ENCODE peak calls at places on chromosomes 16 and 17, in six cellular contexts. I, Z, Q, V, M and T are unnamed samples. For H3K4me1, the result is how much of the 10 kb centered on the place peaks cover.

GRCh38 chr17:78787444-78787843 is 5.4 kb upstream of the CYTH1 start:
- DNase-seq in Q (peak), I (no peak), V (peak), M (no peak), Z (no peak), T (peak)

GRCh38 chr16:4520913-4521312 is 17.7 kb downstream of the CDIP1 start:
- DNase-seq in V (no peak), Z (no peak), M (no peak), I (no peak), Q (no peak), T (no peak)

GRCh38 chr17:14950216-14950615 is 314.9 kb downstream of the PMP22 start:
- DNase-seq in M (no peak), I (no peak), V (no peak), Q (no peak), Z (no peak), T (no peak)

GRCh38 chr17:83193336-83194188 is 114.2 kb downstream of the METRNL start:
- DNase-seq in Q (peak), I (peak), M (no peak), Z (peak), V (peak), T (peak)

GRCh38 chr17:82436601-82437324 is 13.8 kb downstream of the CYBC1 start:
- DNase-seq in V (no peak), Q (no peak), I (no peak), M (no peak), Z (no peak), T (no peak)

GRCh38 chr16:56368545-56368944 is 56.8 kb downstream of the AMFR start:
- DNase-seq in Z (no peak), Q (no peak), M (no peak), V (no peak), I (no peak), T (no peak)

GRCh38 chr17:56499799-56500388 is 93.6 kb upstream of the NOG start:
- DNase-seq in Z (no peak), I (no peak), M (peak), V (peak), Q (peak), T (peak)

GRCh38 chr17:75817571-75817970 is 26.6 kb downstream of the UNC13D start:
- DNase-seq in I (no peak), Q (no peak), M (no peak), Z (no peak), V (no peak), T (no peak)

GRCh38 chr16:68452176-68452575 is 3.9 kb upstream of the SMPD3 start:
- DNase-seq in V (no peak), M (no peak), Z (no peak), Q (peak), I (no peak), T (no peak)

GRCh38 chr16:60120586-60120985 is 1386.5 kb upstream of the GOT2 start:
- DNase-seq in Z (no peak), I (no peak), M (no peak), V (no peak), Q (no peak), T (no peak)

GRCh38 chr16:89575247-89576172 is at the start of gene CPNE7:
- DNase-seq in I (no peak), Q (no peak), M (no peak), V (no peak), Z (no peak), T (no peak)

GRCh38 chr17:50620237-50620636 is 14.4 kb upstream of the ABCC3 start:
- DNase-seq in V (no peak), Q (no peak), Z (no peak), M (no peak), I (no peak), T (no peak)

GRCh38 chr16:80317132-80318098 is 223.4 kb upstream of the DYNLRB2 start:
- DNase-seq in V (no peak), Q (peak), Z (no peak), I (no peak), M (no peak), T (no peak)

GRCh38 chr17:82065638-82066303 is at the start of gene DUS1L:
- DNase-seq in Q (peak), I (peak), M (peak), Z (peak), V (peak), T (peak)

GRCh38 chr17:35730400-35731005 is 936 bp upstream of the RASL10B start:
- DNase-seq in V (no peak), M (no peak), I (no peak), Z (no peak), Q (no peak), T (no peak)

GRCh38 chr16:21685034-21685455 is 21.3 kb downstream of the OTOA start:
- DNase-seq in M (no peak), Q (no peak), V (no peak), I (no peak), Z (no peak), T (no peak)

GRCh38 chr17:11768981-11769380 is 170.7 kb downstream of the DNAH9 start:
- DNase-seq in V (no peak), M (no peak), Q (no peak), I (no peak), Z (no peak), T (no peak)

GRCh38 chr16:68287276-68288251 is 23.2 kb downstream of the SLC7A6OS start:
- DNase-seq in Z (peak), V (no peak), Q (peak), I (peak), M (no peak), T (no peak)

GRCh38 chr17:64507418-64507766 is 615 bp downstream of the CEP95 start:
- DNase-seq in M (peak), Q (peak), V (peak), Z (no peak), I (no peak), T (peak)

GRCh38 chr17:15648384-15648783 is 28.9 kb upstream of the FBXW10B start:
- DNase-seq in Q (no peak), Z (no peak), I (no peak), V (no peak), M (no peak), T (no peak)

GRCh38 chr17:79617740-79618382 is 7.0 kb upstream of the RBFOX3 start:
- DNase-seq in Z (no peak), V (no peak), I (no peak), Q (no peak), M (no peak), T (no peak)

GRCh38 chr17:31513731-31514427 is 122.4 kb downstream of the RAB11FIP4 start:
- DNase-seq in I (no peak), M (no peak), V (no peak), Q (no peak), Z (no peak), T (no peak)

GRCh38 chr17:80023261-80024205 is 12.1 kb downstream of the TBC1D16 start:
- DNase-seq in I (no peak), M (no peak), Q (no peak), V (no peak), Z (peak), T (no peak)

GRCh38 chr16:27434141-27435051 is 32.4 kb downstream of the IL21R start:
- DNase-seq in I (peak), Q (no peak), Z (no peak), M (no peak), V (no peak), T (no peak)

GRCh38 chr17:78924481-78925151 is 571 bp downstream of the TIMP2 start:
- DNase-seq in Z (peak), V (peak), M (no peak), I (no peak), Q (peak), T (no peak)

GRCh38 chr16:81804134-81804610 is 25.1 kb downstream of the PLCG2 start:
- DNase-seq in M (no peak), V (no peak), Q (no peak), Z (no peak), I (no peak), T (peak)
- H3K4me1 ChIP-seq in M (under half), V (under half), Q (under half), Z (under half), I (under half), T (half or more)

DNA sequence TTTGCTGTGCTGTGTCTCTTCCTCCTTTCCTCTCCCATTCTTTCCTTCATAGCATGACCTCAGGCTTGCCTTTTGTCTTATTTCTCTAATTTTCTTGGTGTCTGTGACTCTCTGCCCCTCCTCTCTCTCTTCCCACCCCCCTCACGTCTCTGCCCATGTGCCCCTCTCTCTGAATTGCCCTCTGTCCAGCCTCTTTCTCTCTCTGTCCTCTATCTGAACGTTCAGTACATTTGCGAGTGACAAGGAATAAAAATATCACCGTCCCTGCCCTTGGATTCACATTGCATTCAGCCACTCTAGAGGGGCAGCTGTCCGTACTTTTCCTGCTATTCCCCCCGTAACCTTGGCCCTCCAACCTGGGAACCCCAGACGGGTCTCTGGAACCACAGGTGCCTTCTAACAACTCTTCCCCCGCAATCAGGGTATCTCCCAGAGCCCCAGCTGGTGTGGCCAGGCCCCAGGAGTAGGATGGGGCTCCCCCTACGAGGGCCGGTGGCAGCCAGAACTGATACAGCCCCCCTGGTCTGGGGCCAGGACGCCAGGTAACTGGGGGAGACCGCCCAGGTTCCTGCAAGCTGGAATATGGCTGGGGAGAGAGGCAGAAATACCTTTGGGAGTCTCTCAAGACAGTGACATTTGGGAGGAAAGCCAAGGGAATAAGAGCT is 1.8 kb downstream of the KIF1C start:
- DNase-seq in Z (no peak), Q (no peak), V (no peak), I (no peak), M (no peak), T (no peak)
- H3K4me1 ChIP-seq in Z (under half), Q (under half), V (under half), I (under half), M (under half), T (under half)

GRCh38 chr17:69320210-69320907 is 6.6 kb downstream of the ABCA5 start:
- DNase-seq in I (no peak), Z (no peak), V (no peak), Q (peak), M (no peak), T (no peak)
- H3K4me1 ChIP-seq in I (under half), Z (under half), V (under half), Q (under half), M (under half), T (under half)

DNA sequence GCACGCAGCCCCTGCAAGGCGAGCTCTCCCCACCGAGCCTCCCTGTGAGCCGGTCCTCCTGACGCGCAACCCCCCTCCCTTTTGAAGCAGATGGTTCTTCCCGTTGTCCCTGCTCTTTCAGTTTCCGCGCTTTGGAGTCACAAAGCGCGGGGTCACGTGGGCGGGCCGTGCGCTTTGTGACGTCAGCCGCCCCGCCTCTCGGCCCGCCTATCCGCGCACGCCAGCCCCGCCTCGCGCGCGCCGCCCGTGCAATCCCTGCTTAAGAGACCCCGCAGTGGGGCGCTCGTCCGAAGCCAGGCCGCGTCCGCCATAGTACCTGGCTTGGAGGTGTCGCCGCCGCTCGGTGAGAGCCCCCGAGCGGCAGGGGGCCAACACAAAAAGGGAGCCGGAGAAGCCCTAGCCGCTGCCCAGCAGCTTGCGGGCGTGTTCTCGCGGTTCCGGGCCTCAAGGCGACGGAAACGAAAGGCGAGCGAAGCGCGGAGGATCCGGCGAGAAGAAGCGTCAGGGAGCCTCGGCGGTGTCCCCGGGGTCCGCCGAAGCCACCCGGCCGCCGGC is at the start of gene RBBP6:
- DNase-seq in I (peak), Z (peak), V (peak), Q (peak), M (peak), T (peak)
- H3K4me1 ChIP-seq in I (under half), Z (under half), V (under half), Q (under half), M (under half), T (under half)

GRCh38 chr16:85205747-85206471 is 93.6 kb upstream of the CIBAR2 start:
- DNase-seq in V (no peak), M (no peak), I (no peak), Q (no peak), Z (no peak), T (no peak)

GRCh38 chr16:85208643-85209520 is 96.6 kb upstream of the CIBAR2 start:
- DNase-seq in M (no peak), Z (no peak), V (no peak), Q (no peak), I (no peak), T (no peak)

GRCh38 chr16:85208181-85208580 is 95.9 kb upstream of the CIBAR2 start:
- DNase-seq in Q (no peak), V (no peak), M (no peak), Z (no peak), I (no peak), T (no peak)

GRCh38 chr16:85207357-85207921 is 95.2 kb upstream of the CIBAR2 start:
- DNase-seq in I (no peak), M (no peak), V (no peak), Z (no peak), Q (no peak), T (no peak)

DNA sequence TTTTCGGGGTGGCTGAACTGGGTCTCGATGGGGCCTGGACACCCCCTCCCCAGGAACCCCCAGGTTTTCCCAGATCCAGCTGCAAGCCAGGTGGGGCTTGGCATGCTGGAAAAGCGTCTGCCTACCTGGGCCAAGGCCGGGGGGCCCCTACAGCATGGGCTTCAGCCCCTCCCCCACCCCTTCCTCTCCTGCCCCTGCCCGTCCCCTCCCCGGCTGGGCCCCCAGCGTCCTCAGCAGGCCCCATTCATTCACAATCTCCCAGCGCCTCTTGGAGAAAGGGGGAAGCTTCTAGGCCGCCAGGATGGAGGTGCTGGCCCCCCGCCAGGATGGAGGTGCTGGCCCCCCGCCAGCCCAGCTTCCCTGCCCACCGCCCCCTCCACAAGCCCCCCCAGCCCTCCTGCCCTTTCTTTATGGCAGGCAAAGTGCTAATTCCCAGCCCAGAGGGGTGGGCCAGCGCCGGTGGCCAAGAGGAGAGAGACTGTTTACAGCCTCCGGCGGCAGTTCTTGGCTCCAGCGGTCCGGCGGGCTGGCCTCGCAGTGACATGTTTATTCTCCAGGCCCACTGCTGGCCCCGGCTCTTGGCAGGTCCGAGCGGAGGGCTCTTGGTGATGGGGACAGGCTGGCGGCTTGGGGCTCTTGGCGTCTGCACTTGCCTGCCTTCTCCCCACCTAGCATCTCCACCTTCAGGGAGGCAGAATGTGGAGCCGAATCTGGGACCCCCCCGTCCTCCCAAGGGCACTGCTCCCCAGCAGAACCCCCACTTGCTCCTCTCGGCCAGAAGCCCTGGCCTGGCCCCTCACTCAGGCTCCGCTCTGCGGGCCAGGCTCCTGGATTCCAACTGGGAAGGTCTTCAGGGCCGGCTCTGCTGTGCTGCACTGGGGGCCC is 94.4 kb upstream of the CIBAR2 start:
- DNase-seq in Z (peak), I (peak), M (peak), V (no peak), Q (no peak), T (no peak)
- H3K4me1 ChIP-seq in Z (half or more), I (half or more), M (under half), V (under half), Q (under half), T (under half)

DNA sequence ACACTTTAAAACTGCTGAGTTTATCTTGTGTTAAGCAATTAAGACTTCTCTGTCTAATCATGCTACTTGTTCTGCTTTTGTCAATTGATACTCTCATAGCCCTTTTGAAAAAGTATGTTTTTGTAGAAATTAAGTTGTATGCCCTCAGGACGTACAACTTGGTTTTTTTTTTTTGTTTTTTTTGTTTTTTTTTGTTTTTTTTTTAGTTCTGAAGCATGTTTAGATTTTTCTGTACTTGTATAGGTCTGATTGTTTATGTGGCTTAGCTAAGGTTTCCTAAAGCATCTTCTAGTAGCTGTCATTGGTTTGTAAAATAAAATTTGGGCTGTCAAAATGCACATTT is 21.4 kb downstream of the HAPSTR1 start:
- DNase-seq in Q (no peak), I (no peak), Z (no peak), M (no peak), V (no peak), T (no peak)
- H3K4me1 ChIP-seq in Q (under half), I (half or more), Z (half or more), M (under half), V (under half), T (under half)

GRCh38 chr16:28989363-28989762 is 4.5 kb downstream of the LAT start:
- DNase-seq in Q (no peak), I (no peak), M (no peak), Z (no peak), V (no peak), T (no peak)
- H3K4me1 ChIP-seq in Q (under half), I (under half), M (under half), Z (under half), V (under half), T (under half)

DNA sequence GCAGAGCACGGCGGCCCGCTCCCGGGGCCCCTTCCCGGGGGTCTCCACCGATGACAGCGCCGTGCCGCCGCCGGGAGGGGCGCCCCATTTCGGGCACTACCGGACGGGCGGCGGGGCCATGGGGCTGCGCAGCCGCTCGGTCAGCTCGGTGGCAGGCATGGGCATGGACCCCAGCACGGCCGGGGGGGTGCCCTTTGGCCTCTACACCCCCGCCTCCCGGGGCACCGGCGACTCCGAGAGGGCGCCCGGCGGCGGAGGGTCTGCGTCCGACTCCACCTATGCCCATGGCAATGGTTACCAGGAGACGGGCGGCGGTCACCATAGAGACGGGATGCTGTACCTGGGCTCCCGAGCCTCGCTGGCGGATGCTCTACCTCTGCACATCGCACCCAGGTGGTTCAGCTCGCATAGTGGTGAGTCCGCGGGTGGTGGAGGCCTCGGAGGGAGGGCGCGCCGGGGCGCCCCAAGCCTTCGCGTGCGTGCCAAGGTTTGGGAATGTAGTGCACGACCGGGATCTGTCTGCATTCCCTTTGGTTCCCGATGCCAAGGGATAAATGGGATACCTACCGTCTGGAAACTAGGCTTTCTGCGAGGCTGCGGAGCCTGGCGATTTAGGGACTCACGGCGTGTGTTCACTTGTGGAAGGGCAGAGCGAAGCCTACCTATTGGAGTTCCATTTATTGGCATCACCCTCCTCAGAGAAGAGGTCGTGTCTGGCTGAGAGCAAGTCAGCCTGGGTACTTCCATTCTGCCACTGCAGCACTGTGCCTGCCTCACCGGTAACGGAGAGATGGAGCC is 1.1 kb downstream of the ZNRF1 start:
- DNase-seq in M (peak), Z (peak), Q (peak), V (no peak), I (peak), T (peak)
- H3K4me1 ChIP-seq in M (under half), Z (half or more), Q (under half), V (under half), I (under half), T (under half)